ENCODE peak calls at places on chromosomes 5 and 9, in nine cellular contexts. Q is heart left ventricle, C is ovary, A is Peyer's patch, J is suprapubic skin, W is IMR-90, E is thyroid gland, H is A549, Z is transverse colon. K is an unnamed sample. For H3K4me1, the result is how much of the 10 kb centered on the place peaks cover.

GRCh38 chr5:446864-447263 is 3.9 kb downstream of the EXOC3 start:
- DNase-seq in Q (peak), C (no peak), A (peak), J (peak), W (peak), E (no peak), H (peak), Z (peak), K (no peak)

GRCh38 chr5:153551537-153552079 is 61.1 kb downstream of the GRIA1 start:
- DNase-seq in Q (no peak), C (no peak), A (no peak), J (no peak), W (peak), E (no peak), H (peak), Z (no peak), K (no peak)

GRCh38 chr9:34253460-34253837 is 74.6 kb downstream of the UBAP1 start:
- DNase-seq in Q (peak), C (peak), A (no peak), J (no peak), W (peak), E (no peak), H (no peak), Z (no peak), K (no peak)

GRCh38 chr5:116652903-116653302 is 78.3 kb upstream of the SEMA6A start:
- DNase-seq in Q (no peak), C (no peak), A (no peak), J (no peak), W (no peak), E (no peak), H (no peak), Z (no peak), K (no peak)

GRCh38 chr5:10329808-10330481 is 22.2 kb upstream of the CMBL start:
- DNase-seq in Q (peak), C (peak), A (no peak), J (no peak), W (peak), E (peak), H (no peak), Z (no peak), K (peak)

GRCh38 chr9:110797611-110798010 is 129.0 kb downstream of the MUSK start:
- DNase-seq in Q (no peak), C (no peak), A (no peak), J (no peak), W (peak), E (no peak), H (peak), Z (no peak), K (no peak)

GRCh38 chr9:125896964-125897363 is 149.8 kb downstream of the PBX3 start:
- DNase-seq in Q (no peak), C (no peak), A (no peak), J (no peak), W (no peak), E (no peak), H (no peak), Z (no peak), K (no peak)

GRCh38 chr5:28517691-28518090 is 1479.3 kb upstream of the CDH9 start:
- DNase-seq in Q (no peak), C (no peak), A (no peak), J (no peak), W (no peak), E (no peak), H (no peak), Z (no peak), K (no peak)

GRCh38 chr9:108468364-108468763 is 387.4 kb downstream of the ACTL7B start:
- DNase-seq in Q (no peak), C (no peak), A (no peak), J (no peak), W (peak), E (peak), H (peak), Z (peak), K (no peak)

GRCh38 chr9:78406933-78407332 is 110.0 kb downstream of the PSAT1 start:
- DNase-seq in Q (no peak), C (no peak), A (no peak), J (no peak), W (no peak), E (no peak), H (no peak), Z (no peak), K (peak)

GRCh38 chr9:95381243-95381642 is 63.7 kb upstream of the FANCC start:
- DNase-seq in Q (no peak), C (no peak), A (no peak), J (no peak), W (peak), E (no peak), H (no peak), Z (no peak), K (no peak)

GRCh38 chr5:58666141-58666540 is 83.3 kb downstream of the RAB3C start:
- DNase-seq in Q (no peak), C (no peak), A (no peak), J (no peak), W (no peak), E (no peak), H (no peak), Z (no peak), K (no peak)

GRCh38 chr9:78356634-78357033 is 59.7 kb downstream of the PSAT1 start:
- DNase-seq in Q (no peak), C (no peak), A (no peak), J (no peak), W (no peak), E (no peak), H (no peak), Z (no peak), K (no peak)

GRCh38 chr9:84748112-84748511 is 78.6 kb downstream of the NTRK2 start:
- DNase-seq in Q (no peak), C (no peak), A (no peak), J (no peak), W (no peak), E (no peak), H (no peak), Z (no peak), K (no peak)

GRCh38 chr5:87322381-87322780 is 54.7 kb downstream of the RASA1 start:
- DNase-seq in Q (no peak), C (no peak), A (no peak), J (no peak), W (no peak), E (no peak), H (no peak), Z (no peak), K (no peak)

GRCh38 chr5:116423091-116423490 is 151.5 kb downstream of the SEMA6A start:
- DNase-seq in Q (no peak), C (no peak), A (no peak), J (no peak), W (peak), E (no peak), H (no peak), Z (no peak), K (no peak)

GRCh38 chr5:16619136-16619535 is 2.3 kb upstream of the RETREG1 start:
- DNase-seq in Q (no peak), C (no peak), A (no peak), J (no peak), W (no peak), E (no peak), H (no peak), Z (no peak), K (no peak)

GRCh38 chr5:171588046-171588445 is 168.6 kb downstream of the FGF18 start:
- DNase-seq in Q (no peak), C (no peak), A (no peak), J (no peak), W (no peak), E (no peak), H (no peak), Z (no peak), K (no peak)

GRCh38 chr9:106305428-106306133 is 557.4 kb upstream of the ZNF462 start:
- DNase-seq in Q (no peak), C (no peak), A (no peak), J (no peak), W (no peak), E (no peak), H (no peak), Z (no peak), K (no peak)

GRCh38 chr9:77707696-77708095 is 59.6 kb upstream of the GNA14 start:
- DNase-seq in Q (peak), C (peak), A (peak), J (peak), W (peak), E (peak), H (peak), Z (peak), K (peak)

GRCh38 chr9:84846501-84847323 is 177.2 kb downstream of the NTRK2 start:
- DNase-seq in Q (no peak), C (no peak), A (no peak), J (no peak), W (no peak), E (no peak), H (no peak), Z (no peak), K (no peak)

GRCh38 chr5:58503634-58504033 is 12.4 kb downstream of the GAPT start:
- DNase-seq in Q (no peak), C (no peak), A (no peak), J (no peak), W (no peak), E (no peak), H (no peak), Z (no peak), K (no peak)

GRCh38 chr9:133958756-133959155 is 33.4 kb downstream of the VAV2 start:
- DNase-seq in Q (peak), C (no peak), A (peak), J (no peak), W (no peak), E (no peak), H (no peak), Z (no peak), K (peak)

GRCh38 chr9:133955821-133956411 is 36.2 kb downstream of the VAV2 start:
- DNase-seq in Q (peak), C (peak), A (peak), J (no peak), W (peak), E (peak), H (no peak), Z (peak), K (peak)

GRCh38 chr9:133954862-133955529 is 37.1 kb downstream of the VAV2 start:
- DNase-seq in Q (peak), C (no peak), A (peak), J (no peak), W (no peak), E (no peak), H (no peak), Z (no peak), K (no peak)

GRCh38 chr9:133957328-133957727 is 34.8 kb downstream of the VAV2 start:
- DNase-seq in Q (peak), C (no peak), A (no peak), J (no peak), W (no peak), E (no peak), H (no peak), Z (no peak), K (peak)

DNA sequence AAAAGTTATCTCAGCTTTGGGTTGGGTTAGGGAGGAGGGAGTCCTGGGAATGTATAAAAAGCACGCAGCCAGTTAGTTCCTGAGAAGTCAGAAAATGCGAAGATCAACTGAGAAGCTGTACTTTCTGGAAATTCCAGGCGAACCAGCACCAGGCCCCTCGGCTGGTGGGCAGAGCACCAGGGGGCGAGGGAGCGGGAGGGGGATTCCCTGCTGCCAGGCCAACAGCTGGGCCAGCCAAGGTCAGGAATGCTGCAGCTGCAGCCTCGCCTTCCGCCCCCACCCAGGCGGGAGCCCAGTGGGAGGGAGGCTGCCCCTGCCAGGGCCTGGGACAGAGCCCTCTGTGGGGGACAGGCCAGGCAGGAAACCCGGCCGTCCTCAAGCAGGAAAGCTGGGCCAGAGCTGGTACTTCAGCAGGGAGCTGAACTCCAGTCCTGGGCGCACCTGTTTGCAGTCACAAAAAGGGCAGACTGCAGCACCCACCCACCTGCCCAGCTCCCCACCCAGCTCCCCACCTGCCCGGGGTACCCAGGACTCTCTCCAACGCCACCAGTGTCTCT is 35.5 kb downstream of the VAV2 start:
- DNase-seq in Q (peak), C (peak), A (no peak), J (no peak), W (peak), E (peak), H (no peak), Z (no peak), K (peak)
- H3K4me1 ChIP-seq in Q (under half), C (under half), A (under half), J (under half), W (under half), E (half or more), H (under half), Z (under half), K (half or more)

GRCh38 chr9:121201738-121202533 is at the start of gene RAB14:
- DNase-seq in Q (peak), C (peak), A (peak), J (peak), W (peak), E (peak), H (peak), Z (peak), K (peak)
- TF ChIP-seq POLR2A in Q (no peak), C (peak), A (peak), J (no peak), W (peak), E (peak), H (peak), Z (peak), K (peak)

DNA sequence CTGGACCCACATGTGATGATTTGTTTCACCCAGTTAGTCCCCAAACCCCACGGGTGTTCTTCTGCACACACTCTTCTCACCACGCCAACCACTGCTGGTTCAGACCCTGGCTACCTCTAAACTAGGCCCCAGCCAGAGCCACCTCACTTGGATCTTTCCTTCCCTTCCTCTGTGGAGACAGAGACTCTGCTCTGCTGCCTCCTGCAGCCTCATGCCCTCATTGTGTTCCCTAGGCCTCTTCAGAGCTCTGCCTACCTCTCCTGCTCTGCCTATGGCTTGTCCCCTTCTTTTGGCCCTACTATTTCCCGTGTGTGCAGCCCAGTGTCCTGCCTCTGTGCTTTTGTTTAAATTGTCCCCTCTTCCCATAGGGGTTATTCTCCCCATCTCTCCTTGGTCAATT is 79.7 kb downstream of the ARHGAP26 start:
- DNase-seq in Q (no peak), C (no peak), A (no peak), J (no peak), W (no peak), E (no peak), H (no peak), Z (no peak), K (no peak)
- H3K4me1 ChIP-seq in Q (half or more), C (under half), A (under half), J (under half), W (under half), E (under half), H (under half), Z (under half), K (under half)

DNA sequence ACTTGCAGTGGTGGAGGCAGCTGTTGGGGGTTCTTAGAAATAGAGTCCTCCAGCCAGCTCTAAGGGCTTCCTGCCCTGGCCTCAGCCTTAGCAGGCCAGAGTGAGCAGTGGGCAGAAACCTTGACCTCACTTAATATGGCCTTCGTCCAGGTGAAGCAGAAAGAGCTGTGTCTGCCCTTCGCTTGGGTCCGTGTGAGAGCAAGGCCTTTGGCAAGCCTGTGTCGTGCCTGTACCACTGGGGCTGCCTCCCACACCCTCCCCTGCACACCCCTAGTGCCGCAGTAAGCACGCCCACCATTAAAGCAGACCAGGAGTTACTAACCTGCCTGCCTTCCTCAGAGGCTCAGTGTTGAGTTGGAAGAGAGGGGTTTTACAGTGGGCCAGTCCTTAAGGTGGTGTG is 13.6 kb downstream of the ARPC5L start:
- DNase-seq in Q (no peak), C (no peak), A (no peak), J (no peak), W (no peak), E (no peak), H (no peak), Z (no peak), K (no peak)
- TF ChIP-seq POLR2A in Q (no peak), C (no peak), A (no peak), J (no peak), W (no peak), E (no peak), H (no peak), Z (no peak), K (no peak)

GRCh38 chr5:74634611-74635286 is 5.8 kb downstream of the ENC1 start:
- DNase-seq in Q (no peak), C (no peak), A (no peak), J (no peak), W (no peak), E (no peak), H (no peak), Z (no peak), K (no peak)

GRCh38 chr5:74630387-74631087 is 10.0 kb downstream of the ENC1 start:
- DNase-seq in Q (no peak), C (no peak), A (no peak), J (no peak), W (peak), E (no peak), H (peak), Z (no peak), K (no peak)

GRCh38 chr5:74631088-74631960 is 9.2 kb downstream of the ENC1 start:
- DNase-seq in Q (no peak), C (no peak), A (no peak), J (no peak), W (peak), E (no peak), H (peak), Z (no peak), K (no peak)

GRCh38 chr5:74633710-74634109 is 6.8 kb downstream of the ENC1 start:
- DNase-seq in Q (no peak), C (no peak), A (no peak), J (no peak), W (no peak), E (no peak), H (no peak), Z (no peak), K (no peak)

GRCh38 chr5:74632947-74633356 is 7.6 kb downstream of the ENC1 start:
- DNase-seq in Q (no peak), C (no peak), A (no peak), J (no peak), W (peak), E (no peak), H (no peak), Z (no peak), K (no peak)
- H3K4me1 ChIP-seq in Q (under half), C (under half), A (under half), J (under half), W (under half), E (under half), H (half or more), Z (under half), K (under half)

GRCh38 chr9:130027533-130028370 is 15.2 kb downstream of the FNBP1 start:
- DNase-seq in Q (no peak), C (no peak), A (no peak), J (no peak), W (no peak), E (no peak), H (no peak), Z (no peak), K (no peak)
- TF ChIP-seq POLR2A in Q (no peak), C (no peak), A (no peak), J (no peak), W (no peak), E (no peak), H (no peak), Z (no peak), K (no peak)

DNA sequence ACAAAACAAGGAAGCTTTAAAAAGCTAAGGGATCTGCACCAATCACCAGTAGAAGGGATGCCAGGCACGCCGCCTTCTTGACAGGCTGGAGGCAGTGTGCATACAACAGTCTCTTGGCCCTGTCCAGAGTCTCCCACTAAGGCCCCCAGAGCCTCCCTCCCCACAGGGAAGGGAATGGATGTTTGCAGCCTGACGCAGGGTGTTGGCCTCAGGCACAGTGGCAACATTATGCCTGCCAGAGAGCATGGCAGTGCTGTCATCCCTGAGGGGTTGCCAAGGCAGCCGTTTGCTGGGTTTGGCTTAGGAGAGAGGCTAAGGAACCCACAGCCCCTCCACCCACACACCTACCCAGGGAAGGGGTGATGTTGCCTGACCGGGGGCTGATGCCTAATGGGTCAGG is 4.8 kb downstream of the HBEGF start:
- DNase-seq in Q (peak), C (no peak), A (no peak), J (no peak), W (no peak), E (no peak), H (no peak), Z (no peak), K (no peak)
- H3K4me1 ChIP-seq in Q (half or more), C (under half), A (under half), J (half or more), W (under half), E (under half), H (under half), Z (under half), K (under half)

K was measured in body of pancreas.